ENCODE peak calls at places on chromosomes 2 and 18, in nine cellular contexts. M is lung, N is cardiac muscle cell, I is endodermal cell, U is tibial artery, T is left lung, V is right atrium auricular region, J is brain microvascular endothelial cell, B is astrocyte of the spinal cord. R is an unnamed sample.

GRCh38 chr2:94996401-94997100 is 29.0 kb upstream of the MAL start:
- DNase-seq in M (no peak), N (no peak), I (peak), U (peak), T (peak), V (no peak), J (no peak), B (no peak), R (no peak)

GRCh38 chr2:67660871-67661270 is 263.7 kb downstream of the ETAA1 start:
- DNase-seq in M (no peak), N (no peak), I (no peak), U (no peak), T (no peak), V (no peak), J (no peak), B (no peak), R (no peak)

GRCh38 chr2:193502363-193503035 is 1307.8 kb upstream of the TMEFF2 start:
- DNase-seq in M (no peak), N (no peak), I (peak), U (no peak), T (no peak), V (no peak), J (no peak), B (no peak), R (no peak)

GRCh38 chr2:232376713-232377112 is 1.8 kb upstream of the ALPP start:
- DNase-seq in M (no peak), N (no peak), I (no peak), U (peak), T (no peak), V (no peak), J (no peak), B (no peak), R (no peak)

GRCh38 chr2:65231892-65232477 is 4.4 kb downstream of the ACTR2 start:
- DNase-seq in M (no peak), N (peak), I (no peak), U (no peak), T (no peak), V (no peak), J (peak), B (peak), R (no peak)

GRCh38 chr2:118169359-118170005 is 81.2 kb downstream of the INSIG2 start:
- DNase-seq in M (no peak), N (no peak), I (peak), U (no peak), T (peak), V (no peak), J (no peak), B (no peak), R (no peak)

GRCh38 chr18:10015288-10015701 is 101.5 kb downstream of the VAPA start:
- DNase-seq in M (no peak), N (peak), I (peak), U (no peak), T (no peak), V (peak), J (peak), B (peak), R (peak)

GRCh38 chr2:215664847-215665525 is 229.1 kb upstream of the FN1 start:
- DNase-seq in M (no peak), N (peak), I (no peak), U (no peak), T (no peak), V (no peak), J (peak), B (peak), R (peak)

GRCh38 chr2:167944825-167945659 is 302.4 kb downstream of the STK39 start:
- DNase-seq in M (no peak), N (peak), I (no peak), U (no peak), T (no peak), V (no peak), J (peak), B (peak), R (peak)

GRCh38 chr2:167943877-167944276 is 303.5 kb downstream of the STK39 start:
- DNase-seq in M (no peak), N (peak), I (no peak), U (no peak), T (no peak), V (no peak), J (peak), B (peak), R (peak)

GRCh38 chr2:167945660-167946366 is 301.6 kb downstream of the STK39 start:
- DNase-seq in M (no peak), N (no peak), I (no peak), U (no peak), T (no peak), V (no peak), J (no peak), B (no peak), R (no peak)

GRCh38 chr2:167943368-167943767 is 304.0 kb downstream of the STK39 start:
- DNase-seq in M (no peak), N (no peak), I (no peak), U (no peak), T (no peak), V (no peak), J (no peak), B (no peak), R (no peak)

DNA sequence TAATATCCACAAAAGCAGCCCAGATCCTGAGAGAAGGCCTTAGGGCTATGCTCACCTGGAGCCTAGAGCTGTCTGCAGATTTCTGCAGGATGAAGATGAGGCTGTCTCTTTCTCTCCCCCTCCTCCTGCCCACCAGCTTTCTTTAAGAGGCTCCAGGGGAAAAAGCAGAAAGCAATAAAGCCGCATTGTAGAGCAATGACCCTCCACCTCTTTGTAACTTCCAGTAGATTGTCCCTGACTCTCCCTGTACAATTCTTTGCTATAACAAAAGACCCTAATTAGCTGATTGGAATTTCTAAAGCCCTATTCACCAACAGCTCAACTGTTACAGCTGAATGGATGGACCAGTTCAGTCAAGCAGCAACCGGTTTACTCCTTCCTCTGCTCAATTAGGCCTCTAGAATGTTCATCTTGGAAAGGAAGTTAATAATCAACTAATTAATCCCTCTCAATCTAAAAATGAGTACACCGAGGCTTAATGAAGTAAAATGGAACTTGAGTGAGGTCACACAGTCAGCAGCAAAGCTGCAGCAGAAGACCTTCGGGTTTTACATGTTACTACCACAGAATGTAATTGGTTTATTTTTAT is 300.9 kb downstream of the STK39 start:
- DNase-seq in M (no peak), N (no peak), I (no peak), U (no peak), T (no peak), V (no peak), J (no peak), B (no peak), R (no peak)
- H3K4me3 ChIP-seq in M (no peak), N (no peak), I (no peak), U (no peak), T (no peak), V (no peak), J (no peak), B (no peak), R (no peak)

GRCh38 chr2:191245046-191245868 is at the start of gene MYO1B:
- DNase-seq in M (peak), N (peak), I (peak), U (peak), T (peak), V (no peak), J (peak), B (peak), R (peak)
- H3K4me3 ChIP-seq in M (peak), N (peak), I (peak), U (peak), T (peak), V (peak), J (peak), B (peak), R (peak)

DNA sequence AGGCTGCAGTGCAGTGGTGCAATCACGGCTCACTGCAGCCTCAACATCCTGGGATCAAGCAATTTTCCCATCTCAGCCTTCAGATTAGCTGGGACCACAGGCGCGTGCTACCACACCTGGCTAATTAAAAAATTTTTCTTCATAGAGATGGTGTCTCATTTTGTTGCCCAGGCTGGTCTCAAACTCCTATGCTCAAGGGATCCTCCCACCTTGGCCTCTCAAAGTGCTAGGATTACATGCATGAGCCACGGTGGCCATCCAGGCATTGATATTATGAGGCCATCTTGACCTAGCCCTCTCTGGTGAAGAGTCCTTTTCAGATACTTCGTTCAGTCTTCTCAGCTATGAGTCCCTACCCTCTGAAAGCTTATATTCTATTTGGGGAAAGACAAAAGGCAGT is 1.1 kb upstream of the CASP8 start:
- DNase-seq in M (no peak), N (peak), I (peak), U (no peak), T (no peak), V (no peak), J (no peak), B (no peak), R (no peak)
- H3K4me3 ChIP-seq in M (no peak), N (no peak), I (no peak), U (peak), T (peak), V (peak), J (peak), B (peak), R (peak)

GRCh38 chr2:112276954-112277353 is 1.6 kb downstream of the ZC3H6 start:
- DNase-seq in M (no peak), N (no peak), I (no peak), U (no peak), T (no peak), V (no peak), J (no peak), B (no peak), R (no peak)
- H3K4me3 ChIP-seq in M (no peak), N (peak), I (peak), U (peak), T (peak), V (no peak), J (no peak), B (no peak), R (peak)

DNA sequence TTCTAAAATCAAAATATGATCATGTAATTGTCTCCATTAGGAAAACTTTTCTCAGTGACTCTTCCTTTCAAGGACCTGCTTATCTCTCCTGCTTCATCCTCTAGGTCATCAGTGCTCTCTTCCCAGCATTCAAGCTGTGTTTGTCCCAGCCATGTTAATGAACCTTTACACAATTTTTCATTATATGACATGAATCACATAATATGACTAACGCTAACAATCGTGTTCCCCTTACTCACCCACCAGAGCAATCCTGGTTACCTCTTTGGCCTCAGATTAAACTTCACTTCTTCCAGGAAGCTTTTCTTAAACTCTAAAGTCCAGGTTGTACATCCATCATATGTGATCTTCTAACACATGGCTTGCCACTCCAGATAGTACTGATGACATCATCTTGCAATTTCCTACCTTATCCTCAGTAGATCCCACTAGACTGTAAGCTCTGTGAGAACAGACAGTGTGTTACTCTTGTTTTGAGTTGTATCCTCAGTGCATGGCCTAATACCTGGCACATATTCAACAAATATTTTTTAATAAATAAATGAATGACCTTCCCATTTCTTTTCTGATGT is 882.9 kb upstream of the ZEB2 start:
- DNase-seq in M (no peak), N (no peak), I (no peak), U (no peak), T (no peak), V (no peak), J (no peak), B (no peak), R (peak)
- H3K4me3 ChIP-seq in M (no peak), N (no peak), I (no peak), U (no peak), T (no peak), V (no peak), J (no peak), B (no peak), R (no peak)

GRCh38 chr18:55998071-55998522 is 410.1 kb upstream of the TCF4 start:
- DNase-seq in M (no peak), N (peak), I (peak), U (no peak), T (no peak), V (no peak), J (peak), B (peak), R (no peak)
- H3K4me3 ChIP-seq in M (no peak), N (no peak), I (no peak), U (no peak), T (no peak), V (no peak), J (peak), B (no peak), R (no peak)

DNA sequence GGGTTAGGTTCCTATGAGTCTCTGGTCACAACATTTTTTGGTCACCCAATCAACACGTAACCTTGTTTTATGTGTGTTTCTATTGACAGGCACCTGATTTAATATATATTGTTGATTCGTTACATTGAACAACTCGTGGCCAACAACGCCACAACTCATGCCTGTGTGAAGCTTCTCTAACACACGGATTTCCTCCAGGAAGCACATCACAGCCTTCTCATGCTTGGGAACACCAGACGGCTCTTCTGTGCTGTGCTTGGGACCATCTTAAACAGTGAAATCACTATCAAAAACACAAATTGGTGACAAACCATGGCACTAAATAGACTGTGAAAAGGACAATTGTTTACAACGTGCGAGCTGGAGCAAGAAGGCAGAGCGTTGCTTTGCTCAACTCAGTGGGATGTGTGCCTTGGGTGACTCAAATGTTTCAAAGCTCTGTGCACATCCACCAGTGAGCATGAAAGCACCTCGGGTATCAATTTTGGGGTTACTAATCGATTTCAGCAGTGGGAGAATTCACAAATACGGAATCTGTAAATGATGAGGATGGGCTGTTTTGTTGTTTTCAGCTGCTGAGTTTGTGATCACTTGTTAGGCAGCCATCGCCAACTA is 182.4 kb upstream of the ARL4C start:
- DNase-seq in M (no peak), N (peak), I (peak), U (no peak), T (no peak), V (peak), J (no peak), B (no peak), R (no peak)
- H3K4me3 ChIP-seq in M (no peak), N (no peak), I (no peak), U (no peak), T (no peak), V (no peak), J (no peak), B (no peak), R (peak)